ENCODE peak calls at places on chromosomes 3 and 15, in six cellular contexts. W is myocyte, D is frontal cortex, B is HT1080, A is tibial artery, E is endothelial cell of umbilical vein. V is an unnamed sample.

GRCh38 chr15:70093070-70093469 is 4.6 kb downstream of the TLE3 start:
- DNase-seq in A (no peak), B (no peak), D (no peak), E (no peak), W (peak), V (no peak)

GRCh38 chr15:27492021-27492621 is 521.1 kb downstream of the GABRG3 start:
- DNase-seq in W (no peak), B (no peak), E (no peak), A (no peak), D (no peak), V (no peak)

GRCh38 chr3:151426337-151426648 is 34.6 kb downstream of the IGSF10 start:
- DNase-seq in E (no peak), D (no peak), W (no peak), B (no peak), A (no peak), V (no peak)

GRCh38 chr15:66613743-66614142 is 47.9 kb upstream of the LCTL start:
- DNase-seq in A (no peak), D (no peak), W (no peak), B (no peak), E (peak), V (no peak)

GRCh38 chr3:167785790-167786189 is 50.3 kb downstream of the SERPINI1 start:
- DNase-seq in E (no peak), A (no peak), B (no peak), D (no peak), W (no peak), V (no peak)

GRCh38 chr3:9838856-9839255 is 5.0 kb downstream of the RPUSD3 start:
- DNase-seq in W (no peak), A (no peak), B (no peak), E (no peak), D (no peak), V (no peak)

GRCh38 chr3:136929984-136930671 is 27.7 kb upstream of the IL20RB start:
- DNase-seq in B (no peak), W (peak), D (peak), A (peak), E (no peak), V (no peak)

GRCh38 chr3:187325632-187326031 is 34.1 kb upstream of the MASP1 start:
- DNase-seq in A (no peak), B (no peak), E (no peak), W (no peak), D (no peak), V (no peak)

GRCh38 chr15:29100486-29101000 is 169.1 kb downstream of the NSMCE3 start:
- DNase-seq in W (no peak), A (no peak), E (no peak), B (no peak), D (peak), V (no peak)

GRCh38 chr3:194084284-194084683 is 51.7 kb upstream of the HES1 start:
- DNase-seq in B (no peak), D (no peak), A (no peak), W (no peak), E (no peak), V (no peak)

GRCh38 chr3:143301502-143301901 is 181.9 kb downstream of the CHST2 start:
- DNase-seq in B (no peak), A (no peak), D (no peak), W (no peak), E (no peak), V (no peak)

GRCh38 chr15:68484696-68485400 is 52.9 kb upstream of the ITGA11 start:
- DNase-seq in D (no peak), A (peak), B (peak), W (peak), E (no peak), V (no peak)

GRCh38 chr3:195760345-195760983 is 39.7 kb downstream of the MUC20 start:
- DNase-seq in D (no peak), B (no peak), E (no peak), A (no peak), W (no peak), V (no peak)

GRCh38 chr3:119643094-119643493 is 17.3 kb downstream of the POPDC2 start:
- DNase-seq in D (no peak), W (peak), B (peak), E (no peak), A (no peak), V (no peak)

GRCh38 chr15:78661001-78661400 is 20.0 kb upstream of the CHRNB4 start:
- DNase-seq in W (no peak), A (no peak), B (no peak), E (no peak), D (no peak), V (no peak)

GRCh38 chr3:69999191-70000027 is at the start of gene SAMMSON:
- DNase-seq in B (peak), E (no peak), A (no peak), D (no peak), W (no peak), V (no peak)

GRCh38 chr3:58191361-58191991 is 19.3 kb downstream of the DNASE1L3 start:
- DNase-seq in W (no peak), A (no peak), B (no peak), D (no peak), E (peak), V (no peak)

GRCh38 chr3:52388933-52389332 is 56.0 kb downstream of the SEMA3G start:
- DNase-seq in A (no peak), W (no peak), D (no peak), B (no peak), E (no peak), V (no peak)

GRCh38 chr15:93126496-93127083 is 37.6 kb upstream of the RGMA start:
- DNase-seq in W (no peak), B (no peak), E (no peak), D (no peak), A (peak), V (no peak)

GRCh38 chr3:52404391-52404790 is 40.5 kb downstream of the SEMA3G start:
- DNase-seq in A (no peak), W (peak), E (no peak), B (no peak), D (no peak), V (no peak)

GRCh38 chr3:184491011-184491576 is 70.5 kb upstream of the EPHB3 start:
- DNase-seq in D (no peak), A (no peak), E (no peak), B (no peak), W (no peak), V (no peak)

GRCh38 chr15:73385205-73385604 is 16.4 kb upstream of the HCN4 start:
- DNase-seq in E (no peak), A (no peak), D (no peak), B (no peak), W (no peak), V (no peak)

GRCh38 chr15:48191574-48192225 is at the start of gene CTXN2:
- DNase-seq in A (no peak), B (no peak), W (no peak), D (no peak), E (no peak), V (no peak)

GRCh38 chr3:122560680-122561079 is 3.4 kb downstream of the PARP9 start:
- DNase-seq in D (no peak), A (no peak), W (peak), E (peak), B (peak), V (peak)

GRCh38 chr15:80856809-80857377 is 77.7 kb downstream of the CEMIP start:
- DNase-seq in D (no peak), E (no peak), A (no peak), B (peak), W (peak), V (no peak)

GRCh38 chr3:107699682-107700081 is 176.9 kb downstream of the BBX start:
- DNase-seq in A (no peak), B (peak), E (no peak), W (no peak), D (no peak), V (no peak)

GRCh38 chr3:101591071-101591470 is 17.1 kb downstream of the PCNP start:
- DNase-seq in D (no peak), W (no peak), E (peak), A (no peak), B (no peak), V (no peak)

GRCh38 chr3:160968731-160969130 is 136.4 kb downstream of the B3GALNT1 start:
- DNase-seq in E (no peak), W (no peak), D (no peak), B (no peak), A (no peak), V (no peak)

GRCh38 chr15:66711260-66711659 is 9.2 kb downstream of the SMAD6 start:
- DNase-seq in A (no peak), B (no peak), E (no peak), D (no peak), W (no peak), V (no peak)

GRCh38 chr3:43206632-43207031 is 79.7 kb upstream of the SNRK start:
- DNase-seq in D (no peak), B (no peak), E (no peak), W (no peak), A (no peak), V (no peak)

GRCh38 chr3:149872589-149872988 is 59.6 kb downstream of the RNF13 start:
- DNase-seq in A (no peak), W (no peak), D (no peak), B (no peak), E (no peak), V (no peak)

GRCh38 chr3:3189102-3189727 is 9.7 kb upstream of the CRBN start:
- DNase-seq in W (no peak), D (no peak), B (peak), E (no peak), A (no peak), V (peak)

GRCh38 chr3:157128771-157129671 is 30.9 kb downstream of the CCNL1 start:
- DNase-seq in B (peak), W (peak), A (no peak), D (no peak), E (peak), V (no peak)

GRCh38 chr3:38567498-38567897 is 71.4 kb downstream of the EXOG start:
- DNase-seq in E (no peak), W (no peak), D (no peak), A (peak), B (no peak), V (no peak)

GRCh38 chr15:48962662-48963523 is 826 bp downstream of the SHC4 start:
- DNase-seq in E (peak), D (no peak), W (peak), A (peak), B (no peak), V (no peak)

GRCh38 chr3:142912440-142913172 is 23.7 kb upstream of the PCOLCE2 start:
- DNase-seq in A (no peak), W (no peak), B (no peak), E (no peak), D (no peak), V (no peak)

GRCh38 chr3:126540946-126541627 is 17.1 kb downstream of the CHST13 start:
- DNase-seq in A (no peak), W (no peak), D (no peak), B (no peak), E (no peak), V (no peak)

GRCh38 chr3:74352166-74352565 is 262.3 kb downstream of the CNTN3 start:
- DNase-seq in B (no peak), A (no peak), W (no peak), E (no peak), D (no peak), V (no peak)

GRCh38 chr15:69042531-69042930 is 28.0 kb downstream of the NOX5 start:
- DNase-seq in E (no peak), D (no peak), B (no peak), A (no peak), W (no peak), V (no peak)

V was measured in RKO.